ENCODE peak calls at places on chromosome 22, in nine cellular contexts. Y is CD4-positive, CD25-positive, alpha-beta regulatory T cell; P is SW480; U is HCEC 1CT; L is smooth muscle cell of the brain vasculature; G is left colon; M is kidney glomerular epithelial cell; F is NCI-H2171; E is left ventricle myocardium inferior. H is an unnamed sample.

GRCh38 chr22:17774206-17774927 is at the start of gene BID:
- DNase-seq in Y (peak), P (no peak), U (peak), L (no peak), G (peak), M (no peak), F (no peak), E (peak), H (peak)

GRCh38 chr22:50118557-50119168 is 28.9 kb downstream of the MOV10L1 start:
- DNase-seq in Y (no peak), P (peak), U (peak), L (peak), G (no peak), M (peak), F (no peak), E (no peak), H (peak)

GRCh38 chr22:41725510-41726110 is 26.3 kb downstream of the MEI1 start:
- DNase-seq in Y (no peak), P (peak), U (no peak), L (no peak), G (no peak), M (no peak), F (no peak), E (no peak), H (no peak)

GRCh38 chr22:37525073-37525745 is 6.0 kb upstream of the CARD10 start:
- DNase-seq in Y (no peak), P (peak), U (peak), L (no peak), G (no peak), M (peak), F (no peak), E (no peak), H (no peak)

GRCh38 chr22:24969588-24970301 is 17.2 kb downstream of the KIAA1671 start:
- DNase-seq in Y (no peak), P (no peak), U (no peak), L (no peak), G (no peak), M (no peak), F (no peak), E (peak), H (peak)

GRCh38 chr22:23685205-23685784 is 5.5 kb upstream of the RGL4 start:
- DNase-seq in Y (no peak), P (peak), U (peak), L (no peak), G (no peak), M (no peak), F (no peak), E (no peak), H (no peak)

GRCh38 chr22:17972385-17973181 is 51.8 kb downstream of the MICAL3 start:
- DNase-seq in Y (no peak), P (no peak), U (peak), L (no peak), G (no peak), M (peak), F (no peak), E (no peak), H (no peak)

GRCh38 chr22:50264104-50264745 is 2.7 kb upstream of the MAPK12 start:
- DNase-seq in Y (no peak), P (no peak), U (no peak), L (no peak), G (no peak), M (no peak), F (no peak), E (no peak), H (no peak)

GRCh38 chr22:17920145-17920605 is 104.2 kb downstream of the MICAL3 start:
- DNase-seq in Y (no peak), P (peak), U (no peak), L (no peak), G (peak), M (no peak), F (no peak), E (peak), H (peak)

GRCh38 chr22:23823331-23823791 is 15.4 kb downstream of the DERL3 start:
- DNase-seq in Y (no peak), P (no peak), U (no peak), L (no peak), G (no peak), M (no peak), F (no peak), E (no peak), H (no peak)

GRCh38 chr22:43060213-43060612 is 29.0 kb downstream of the TTLL1 start:
- DNase-seq in Y (no peak), P (no peak), U (no peak), L (no peak), G (peak), M (no peak), F (no peak), E (no peak), H (peak)

GRCh38 chr22:18929459-18929858 is 6.6 kb downstream of the PRODH start:
- DNase-seq in Y (no peak), P (no peak), U (no peak), L (no peak), G (no peak), M (no peak), F (no peak), E (no peak), H (no peak)

GRCh38 chr22:43391306-43391705 is 20.5 kb upstream of the MPPED1 start:
- DNase-seq in Y (no peak), P (no peak), U (no peak), L (no peak), G (no peak), M (no peak), F (no peak), E (no peak), H (no peak)

GRCh38 chr22:37118083-37118482 is 8.6 kb upstream of the TMPRSS6 start:
- DNase-seq in Y (no peak), P (no peak), U (no peak), L (no peak), G (no peak), M (no peak), F (no peak), E (no peak), H (no peak)

GRCh38 chr22:20324139-20324516 is 4.3 kb upstream of the DGCR6L start:
- DNase-seq in Y (no peak), P (no peak), U (no peak), L (no peak), G (no peak), M (no peak), F (no peak), E (no peak), H (no peak)

GRCh38 chr22:44387486-44387885 is 74.7 kb upstream of the SHISAL1 start:
- DNase-seq in Y (no peak), P (no peak), U (no peak), L (no peak), G (no peak), M (no peak), F (no peak), E (no peak), H (no peak)

GRCh38 chr22:29477919-29478318 is 2.1 kb upstream of the NEFH start:
- DNase-seq in Y (no peak), P (no peak), U (no peak), L (no peak), G (no peak), M (no peak), F (no peak), E (no peak), H (no peak)

GRCh38 chr22:28594784-28595324 is 84.8 kb downstream of the TTC28 start:
- DNase-seq in Y (no peak), P (peak), U (peak), L (no peak), G (no peak), M (peak), F (peak), E (no peak), H (no peak)

GRCh38 chr22:41668971-41669911 is 19.4 kb downstream of the SNU13 start:
- DNase-seq in Y (no peak), P (no peak), U (peak), L (no peak), G (no peak), M (peak), F (no peak), E (no peak), H (no peak)

GRCh38 chr22:44026066-44026629 is 2.0 kb downstream of the PARVB start:
- DNase-seq in Y (no peak), P (peak), U (no peak), L (no peak), G (peak), M (no peak), F (no peak), E (no peak), H (no peak)

GRCh38 chr22:44438481-44439131 is 59.4 kb downstream of the RTL6 start:
- DNase-seq in Y (no peak), P (no peak), U (no peak), L (no peak), G (no peak), M (no peak), F (no peak), E (no peak), H (no peak)

GRCh38 chr22:48315415-48316244 is 1512.0 kb downstream of the BRD1 start:
- DNase-seq in Y (no peak), P (no peak), U (no peak), L (no peak), G (no peak), M (no peak), F (no peak), E (no peak), H (no peak)

GRCh38 chr22:25193130-25193529 is 6.5 kb upstream of the CRYBB3 start:
- DNase-seq in Y (no peak), P (no peak), U (no peak), L (no peak), G (no peak), M (no peak), F (no peak), E (no peak), H (no peak)

GRCh38 chr22:26711205-26711958 is 54.0 kb downstream of the MIAT start:
- DNase-seq in Y (no peak), P (no peak), U (no peak), L (no peak), G (no peak), M (no peak), F (no peak), E (no peak), H (peak)

GRCh38 chr22:38864361-38865191 is 7.4 kb downstream of the CBX6 start:
- DNase-seq in Y (no peak), P (no peak), U (no peak), L (no peak), G (peak), M (no peak), F (no peak), E (peak), H (peak)

GRCh38 chr22:37627545-37627944 is 11.9 kb upstream of the SH3BP1 start:
- DNase-seq in Y (peak), P (no peak), U (no peak), L (no peak), G (peak), M (no peak), F (no peak), E (no peak), H (peak)

GRCh38 chr22:18156878-18157713 is 7.1 kb downstream of the USP18 start:
- DNase-seq in Y (peak), P (peak), U (peak), L (peak), G (peak), M (peak), F (peak), E (peak), H (peak)

GRCh38 chr22:34414467-34415440 is 494.5 kb upstream of the LARGE1 start:
- DNase-seq in Y (no peak), P (peak), U (no peak), L (no peak), G (peak), M (peak), F (no peak), E (no peak), H (peak)

GRCh38 chr22:27726726-27727449 is 74.7 kb downstream of the MN1 start:
- DNase-seq in Y (no peak), P (peak), U (no peak), L (no peak), G (peak), M (no peak), F (peak), E (peak), H (peak)

GRCh38 chr22:45206233-45206632 is 34.5 kb downstream of the KIAA0930 start:
- DNase-seq in Y (no peak), P (no peak), U (no peak), L (no peak), G (no peak), M (no peak), F (no peak), E (no peak), H (no peak)

GRCh38 chr22:12613199-12613598 is 2914.8 kb upstream of the OR11H1 start:
- DNase-seq in Y (no peak), P (no peak), U (no peak), L (no peak), G (no peak), M (no peak), F (no peak), E (no peak), H (no peak)

GRCh38 chr22:49084203-49084602 is 743.5 kb downstream of the BRD1 start:
- DNase-seq in Y (no peak), P (peak), U (no peak), L (no peak), G (no peak), M (no peak), F (peak), E (no peak), H (no peak)

GRCh38 chr22:47564651-47565050 is 802.2 kb downstream of the TBC1D22A start:
- DNase-seq in Y (no peak), P (no peak), U (no peak), L (no peak), G (no peak), M (no peak), F (no peak), E (no peak), H (no peak)

GRCh38 chr22:28759861-28760560 is 12.5 kb upstream of the CCDC117 start:
- DNase-seq in Y (no peak), P (peak), U (no peak), L (no peak), G (no peak), M (peak), F (no peak), E (no peak), H (no peak)